ENCODE peak calls at places on chromosomes 5 and 9, in five cellular contexts. Q is heart right ventricle, G is esophagus squamous epithelium, B is SK-N-SH, C is body of pancreas. Y is an unnamed sample. For H3K4me1 and H3K27me3, the result is how much of the 10 kb centered on the place peaks cover.

GRCh38 chr5:124764992-124765611 is 18.7 kb upstream of the ZNF608 start:
- DNase-seq in C (no peak), G (no peak), Q (no peak), B (no peak), Y (no peak)

GRCh38 chr5:132457371-132458225 is 33.0 kb downstream of the IRF1 start:
- DNase-seq in B (no peak), C (no peak), G (no peak), Q (no peak), Y (peak)

GRCh38 chr9:94568972-94569712 is 14.3 kb downstream of the PCAT7 start:
- DNase-seq in B (no peak), C (no peak), Q (no peak), G (no peak), Y (no peak)

GRCh38 chr5:3364941-3365340 is 230.7 kb upstream of the IRX1 start:
- DNase-seq in C (no peak), G (no peak), Q (no peak), B (no peak), Y (no peak)

GRCh38 chr5:173139631-173140030 is 4.7 kb upstream of the BNIP1 start:
- DNase-seq in B (no peak), G (no peak), Q (no peak), C (no peak), Y (no peak)

GRCh38 chr9:88753691-88754367 is 218.9 kb downstream of the NXNL2 start:
- DNase-seq in B (peak), G (no peak), Q (no peak), C (no peak), Y (no peak)

GRCh38 chr5:73812457-73812856 is 186.5 kb downstream of the ARHGEF28 start:
- DNase-seq in B (no peak), Q (no peak), G (no peak), C (no peak), Y (no peak)

GRCh38 chr9:79362100-79363081 is 209.4 kb upstream of the TLE4 start:
- DNase-seq in C (no peak), B (no peak), G (no peak), Q (no peak), Y (no peak)

GRCh38 chr9:137485343-137486140 is 26.4 kb upstream of the NSMF start:
- DNase-seq in B (peak), G (no peak), Q (no peak), C (no peak), Y (no peak)

GRCh38 chr9:38671748-38672147 is 48.2 kb downstream of the FAM240B start:
- DNase-seq in G (no peak), Q (no peak), C (no peak), B (no peak), Y (no peak)

GRCh38 chr5:146027746-146028145 is 77.6 kb downstream of the PLAC8L1 start:
- DNase-seq in Q (no peak), B (no peak), G (no peak), C (peak), Y (no peak)
- H3K4me1 ChIP-seq in Q (under half), B (under half), G (under half), C (under half), Y (under half)

DNA sequence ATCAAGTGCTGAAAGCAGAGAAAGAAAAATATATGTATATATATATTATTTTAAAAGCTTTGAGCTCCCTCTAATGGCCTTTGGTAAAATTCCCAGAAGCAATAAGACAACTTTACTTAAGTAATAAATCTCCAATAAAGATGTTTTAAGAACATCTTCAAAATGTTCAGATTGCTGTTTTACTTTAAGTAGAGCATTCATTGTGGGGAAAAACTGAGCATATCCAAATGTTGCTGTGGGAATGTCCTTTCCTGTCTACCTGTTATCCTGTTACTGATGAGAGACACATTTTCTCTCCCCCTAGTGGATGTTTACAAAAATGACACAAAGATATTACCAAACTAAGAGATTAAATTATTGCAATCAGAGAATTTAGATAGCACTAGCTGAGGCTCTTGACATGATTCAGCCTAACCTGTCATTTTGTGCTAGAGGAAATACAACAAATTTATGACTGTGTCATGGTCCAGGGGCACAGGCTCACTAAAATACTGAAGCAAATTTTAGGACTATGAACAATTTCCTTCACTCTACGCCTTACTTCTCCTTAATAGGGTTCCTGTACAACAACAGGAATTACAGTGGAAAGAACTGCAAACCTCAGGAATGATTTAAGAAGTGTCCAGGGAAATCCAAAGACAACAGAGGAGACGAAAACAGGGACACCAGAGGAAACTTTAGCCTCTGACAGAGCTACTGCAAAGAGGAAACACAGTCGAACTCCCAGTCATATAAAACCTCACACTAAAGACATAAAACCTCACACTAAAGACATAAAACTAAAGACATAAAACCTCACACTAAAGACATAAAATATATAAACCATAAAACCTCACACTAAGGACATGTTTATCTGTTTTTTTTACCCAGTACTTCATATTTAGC is 24.3 kb upstream of the PRRC1 start:
- DNase-seq in Q (no peak), C (no peak), B (peak), G (no peak), Y (peak)
- H3K27me3 ChIP-seq in Q (under half), C (under half), B (under half), G (under half), Y (under half)

DNA sequence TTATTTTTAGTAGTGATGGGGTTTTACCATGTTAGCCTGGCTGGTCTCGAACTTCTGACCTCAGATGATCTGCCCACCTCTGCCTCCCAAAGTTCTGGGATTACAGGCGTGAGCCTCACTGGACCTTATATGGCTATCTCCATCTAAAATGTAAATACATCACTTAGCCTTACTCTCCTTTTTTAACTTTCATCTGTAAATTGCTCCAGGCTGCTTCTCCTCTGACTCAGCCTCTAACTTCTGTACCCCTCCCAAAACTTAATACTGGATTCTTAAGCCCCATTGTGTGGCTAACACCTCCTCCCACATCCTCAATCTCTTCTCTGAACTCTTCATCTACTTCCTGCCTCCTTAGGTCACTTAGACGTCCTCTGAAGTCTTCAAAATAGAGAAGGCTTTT is 4.0 kb downstream of the SNX30 start:
- DNase-seq in B (no peak), Q (no peak), G (no peak), C (no peak), Y (peak)
- H3K4me1 ChIP-seq in B (under half), Q (under half), G (half or more), C (under half), Y (half or more)

GRCh38 chr9:126625329-126626116 is 11.8 kb downstream of the LMX1B start:
- DNase-seq in G (no peak), Q (no peak), C (no peak), B (no peak), Y (no peak)
- H3K27me3 ChIP-seq in G (half or more), Q (half or more), C (half or more), B (half or more), Y (half or more)

GRCh38 chr5:181217111-181217804 is 5.8 kb upstream of the TRIM41 start:
- DNase-seq in C (peak), G (no peak), B (peak), Q (peak), Y (peak)
- H3K4me1 ChIP-seq in C (under half), G (under half), B (under half), Q (under half), Y (under half)